ENCODE peak calls at places on chromosomes 11 and 22, in ten cellular contexts. One of them, this sample, is unnamed.

GRCh38 chr22:49724893-49725489 is 102.7 kb downstream of the BRD1 start:
- DNase-seq in iris pigment epithelial cell: peak; percentile 58
- DNase-seq in NCI-H2029 treated with DMSO at 0.1 percent for 48 hours: no peak
- DNase-seq in foreskin fibroblast: peak; percentile 20
- DNase-seq in activated CD4-positive, alpha-beta T cell treated with anti-CD3 and anti-CD28 coated beads, Interleukin-2, amount 10 ng/mL, durations not matched to agents 7 days and 5 days: peak; percentile 68
- DNase-seq in left lung: peak; percentile 36
- DNase-seq in NCI-H1436: peak; percentile 36
- DNase-seq in KG1: peak; percentile 41
- DNase-seq in brain microvascular endothelial cell: peak; percentile 34
- DNase-seq in globus pallidus: peak; percentile 38
- DNase-seq in this sample: peak; percentile 37

GRCh38 chr11:64449381-64450167 is 90.6 kb downstream of the RPS6KA4 start:
- DNase-seq in iris pigment epithelial cell: peak; percentile 42
- DNase-seq in NCI-H2029 treated with DMSO at 0.1 percent for 48 hours: peak; percentile 46
- DNase-seq in foreskin fibroblast: peak; percentile 20
- DNase-seq in activated CD4-positive, alpha-beta T cell treated with anti-CD3 and anti-CD28 coated beads, Interleukin-2, amount 10 ng/mL, durations not matched to agents 7 days and 5 days: peak; percentile 76
- DNase-seq in left lung: peak; percentile 55
- DNase-seq in NCI-H1436: peak; percentile 53
- DNase-seq in KG1: peak; percentile 73
- DNase-seq in brain microvascular endothelial cell: peak; percentile 58
- DNase-seq in globus pallidus: peak; percentile 30
- DNase-seq in this sample: peak; percentile 56

GRCh38 chr11:61650781-61651571 is 29.2 kb upstream of the DAGLA start:
- DNase-seq in iris pigment epithelial cell: no peak
- DNase-seq in NCI-H2029 treated with DMSO at 0.1 percent for 48 hours: no peak
- DNase-seq in foreskin fibroblast: no peak
- DNase-seq in activated CD4-positive, alpha-beta T cell treated with anti-CD3 and anti-CD28 coated beads, Interleukin-2, amount 10 ng/mL, durations not matched to agents 7 days and 5 days: no peak
- DNase-seq in left lung: no peak
- DNase-seq in NCI-H1436: no peak
- DNase-seq in KG1: no peak
- DNase-seq in brain microvascular endothelial cell: no peak
- DNase-seq in globus pallidus: no peak
- DNase-seq in this sample: no peak

GRCh38 chr11:11979487-11980117 is 28.8 kb downstream of the DKK3 start:
- DNase-seq in iris pigment epithelial cell: peak; percentile 74
- DNase-seq in NCI-H2029 treated with DMSO at 0.1 percent for 48 hours: no peak
- DNase-seq in foreskin fibroblast: peak; percentile 80
- DNase-seq in activated CD4-positive, alpha-beta T cell treated with anti-CD3 and anti-CD28 coated beads, Interleukin-2, amount 10 ng/mL, durations not matched to agents 7 days and 5 days: no peak
- DNase-seq in left lung: no peak
- DNase-seq in NCI-H1436: no peak
- DNase-seq in KG1: no peak
- DNase-seq in brain microvascular endothelial cell: peak; percentile 73
- DNase-seq in globus pallidus: no peak
- DNase-seq in this sample: peak; percentile 85

GRCh38 chr22:44724859-44725258 is 22.9 kb downstream of the PRR5 start:
- DNase-seq in iris pigment epithelial cell: no peak
- DNase-seq in NCI-H2029 treated with DMSO at 0.1 percent for 48 hours: no peak
- DNase-seq in foreskin fibroblast: no peak
- DNase-seq in activated CD4-positive, alpha-beta T cell treated with anti-CD3 and anti-CD28 coated beads, Interleukin-2, amount 10 ng/mL, durations not matched to agents 7 days and 5 days: no peak
- DNase-seq in left lung: no peak
- DNase-seq in NCI-H1436: no peak
- DNase-seq in KG1: no peak
- DNase-seq in brain microvascular endothelial cell: no peak
- DNase-seq in globus pallidus: no peak
- DNase-seq in this sample: no peak

GRCh38 chr22:36325163-36326031 is 62.4 kb downstream of the MYH9 start:
- DNase-seq in iris pigment epithelial cell: peak; percentile 90
- DNase-seq in NCI-H2029 treated with DMSO at 0.1 percent for 48 hours: no peak
- DNase-seq in foreskin fibroblast: peak; percentile 60
- DNase-seq in activated CD4-positive, alpha-beta T cell treated with anti-CD3 and anti-CD28 coated beads, Interleukin-2, amount 10 ng/mL, durations not matched to agents 7 days and 5 days: no peak
- DNase-seq in left lung: peak; percentile 81
- DNase-seq in NCI-H1436: no peak
- DNase-seq in KG1: no peak
- DNase-seq in brain microvascular endothelial cell: peak; percentile 75
- DNase-seq in globus pallidus: no peak
- DNase-seq in this sample: peak; percentile 95

GRCh38 chr22:27866136-27867091 is 52.6 kb downstream of the PITPNB start:
- DNase-seq in iris pigment epithelial cell: peak; percentile 96
- DNase-seq in NCI-H2029 treated with DMSO at 0.1 percent for 48 hours: no peak
- DNase-seq in foreskin fibroblast: peak; percentile 70
- DNase-seq in activated CD4-positive, alpha-beta T cell treated with anti-CD3 and anti-CD28 coated beads, Interleukin-2, amount 10 ng/mL, durations not matched to agents 7 days and 5 days: no peak
- DNase-seq in left lung: no peak
- DNase-seq in NCI-H1436: no peak
- DNase-seq in KG1: no peak
- DNase-seq in brain microvascular endothelial cell: no peak
- DNase-seq in globus pallidus: no peak
- DNase-seq in this sample: peak; percentile 93

GRCh38 chr11:121451982-121452608 is at the start of gene SORL1:
- DNase-seq in iris pigment epithelial cell: peak; percentile 41
- DNase-seq in NCI-H2029 treated with DMSO at 0.1 percent for 48 hours: peak; percentile 40
- DNase-seq in foreskin fibroblast: peak; percentile 42
- DNase-seq in activated CD4-positive, alpha-beta T cell treated with anti-CD3 and anti-CD28 coated beads, Interleukin-2, amount 10 ng/mL, durations not matched to agents 7 days and 5 days: peak; percentile 76
- DNase-seq in left lung: peak; percentile 78
- DNase-seq in NCI-H1436: peak; percentile 58
- DNase-seq in KG1: peak; percentile 50
- DNase-seq in brain microvascular endothelial cell: no peak
- DNase-seq in globus pallidus: peak; percentile 71
- DNase-seq in this sample: peak; percentile 33

GRCh38 chr11:106305458-106305857 is 228.0 kb downstream of the AASDHPPT start:
- DNase-seq in iris pigment epithelial cell: no peak
- DNase-seq in NCI-H2029 treated with DMSO at 0.1 percent for 48 hours: no peak
- DNase-seq in foreskin fibroblast: no peak
- DNase-seq in activated CD4-positive, alpha-beta T cell treated with anti-CD3 and anti-CD28 coated beads, Interleukin-2, amount 10 ng/mL, durations not matched to agents 7 days and 5 days: no peak
- DNase-seq in left lung: no peak
- DNase-seq in NCI-H1436: no peak
- DNase-seq in KG1: no peak
- DNase-seq in brain microvascular endothelial cell: no peak
- DNase-seq in globus pallidus: no peak
- DNase-seq in this sample: no peak

GRCh38 chr11:116499396-116500001 is 273.3 kb downstream of the BUD13 start:
- DNase-seq in iris pigment epithelial cell: peak; percentile 44
- DNase-seq in NCI-H2029 treated with DMSO at 0.1 percent for 48 hours: peak; percentile 14
- DNase-seq in foreskin fibroblast: peak; percentile 1
- DNase-seq in activated CD4-positive, alpha-beta T cell treated with anti-CD3 and anti-CD28 coated beads, Interleukin-2, amount 10 ng/mL, durations not matched to agents 7 days and 5 days: peak; percentile 67
- DNase-seq in left lung: peak; percentile 72
- DNase-seq in NCI-H1436: peak; percentile 16
- DNase-seq in KG1: peak; percentile 45
- DNase-seq in brain microvascular endothelial cell: peak; percentile 35
- DNase-seq in globus pallidus: peak; percentile 26
- DNase-seq in this sample: peak; percentile 41

GRCh38 chr11:35303596-35304392 is 115.6 kb downstream of the SLC1A2 start:
- DNase-seq in iris pigment epithelial cell: peak; percentile 88
- DNase-seq in NCI-H2029 treated with DMSO at 0.1 percent for 48 hours: no peak
- DNase-seq in foreskin fibroblast: peak; percentile 96
- DNase-seq in activated CD4-positive, alpha-beta T cell treated with anti-CD3 and anti-CD28 coated beads, Interleukin-2, amount 10 ng/mL, durations not matched to agents 7 days and 5 days: no peak
- DNase-seq in left lung: peak; percentile 76
- DNase-seq in NCI-H1436: no peak
- DNase-seq in KG1: no peak
- DNase-seq in brain microvascular endothelial cell: peak; percentile 11
- DNase-seq in globus pallidus: peak; percentile 68
- DNase-seq in this sample: peak; percentile 93

GRCh38 chr22:44452531-44453420 is 45.3 kb downstream of the RTL6 start:
- DNase-seq in iris pigment epithelial cell: no peak
- DNase-seq in NCI-H2029 treated with DMSO at 0.1 percent for 48 hours: no peak
- DNase-seq in foreskin fibroblast: no peak
- DNase-seq in activated CD4-positive, alpha-beta T cell treated with anti-CD3 and anti-CD28 coated beads, Interleukin-2, amount 10 ng/mL, durations not matched to agents 7 days and 5 days: no peak
- DNase-seq in left lung: no peak
- DNase-seq in NCI-H1436: no peak
- DNase-seq in KG1: no peak
- DNase-seq in brain microvascular endothelial cell: no peak
- DNase-seq in globus pallidus: no peak
- DNase-seq in this sample: no peak

This sample was measured in fibroblast of pulmonary artery.